ENCODE peak calls at places on chromosome X, in ten cellular contexts. Y is activated naive CD4-positive, alpha-beta T cell; V is HCT116; W is SJSA1; R is stimulated activated CD4-positive, alpha-beta T cell treated with anti-CD3 and anti-CD28 coated beads, Interleukin-1b, Interleukin-23, amount 100 ng/mL, for 24 hours; D is iPS-NIHi11; H is endothelial cell of umbilical vein; C is activated T-helper 1 cell treated with anti-CD3 and anti-CD28 coated beads, Interleukin-2, amount 50 U/mL, for 16 hours; L is NCI-H2081; M is NCI-H1092 treated with DMSO at 0.1 percent for 48 hours. Q is an unnamed sample.

GRCh38 chrX:149962859-149963757 is 24.8 kb upstream of the EOLA2 start:
- DNase-seq in M (peak), C (no peak), D (peak), W (peak), Y (no peak), R (no peak), V (peak), H (peak), L (no peak), Q (no peak)

GRCh38 chrX:27981349-27981748 is at the start of gene DCAF8L1:
- DNase-seq in L (no peak), M (no peak), Y (no peak), V (no peak), W (no peak), D (no peak), R (no peak), H (no peak), C (no peak), Q (no peak)

GRCh38 chrX:109352121-109352556 is 129.7 kb downstream of the GUCY2F start:
- DNase-seq in L (no peak), Y (no peak), H (no peak), M (no peak), V (no peak), D (no peak), W (no peak), R (no peak), C (no peak), Q (no peak)

GRCh38 chrX:21056636-21057035 is 317.6 kb upstream of the CNKSR2 start:
- DNase-seq in H (no peak), D (no peak), W (no peak), Y (no peak), R (no peak), L (no peak), M (no peak), C (no peak), V (no peak), Q (no peak)

GRCh38 chrX:106905064-106905708 is 2.0 kb upstream of the RIPPLY1 start:
- DNase-seq in W (no peak), H (no peak), Y (no peak), M (no peak), L (no peak), R (no peak), C (no peak), V (no peak), D (no peak), Q (no peak)

GRCh38 chrX:19017271-19017670 is 33.4 kb upstream of the PHKA2 start:
- DNase-seq in Y (no peak), H (no peak), V (no peak), R (no peak), L (peak), M (peak), C (no peak), W (peak), D (peak), Q (no peak)

GRCh38 chrX:28582494-28582893 is 4.8 kb upstream of the IL1RAPL1 start:
- DNase-seq in H (no peak), L (peak), Y (no peak), C (no peak), R (no peak), M (no peak), D (no peak), W (no peak), V (no peak), Q (no peak)

GRCh38 chrX:49199906-49200771 is at the start of gene SYP:
- DNase-seq in L (peak), D (peak), H (peak), Y (peak), W (peak), R (peak), C (peak), V (peak), M (peak), Q (peak)

GRCh38 chrX:131812847-131813825 is 210.0 kb upstream of the STK26 start:
- DNase-seq in R (no peak), L (peak), M (no peak), H (peak), C (peak), W (no peak), V (no peak), D (no peak), Y (peak), Q (peak)

GRCh38 chrX:34918856-34919255 is 23.7 kb upstream of the FAM47B start:
- DNase-seq in Y (no peak), L (peak), H (peak), V (no peak), C (no peak), R (no peak), D (peak), M (peak), W (peak), Q (no peak)

GRCh38 chrX:108261541-108262218 is 170.1 kb downstream of the ATG4A start:
- DNase-seq in Y (no peak), W (no peak), H (peak), M (no peak), D (no peak), R (no peak), V (no peak), L (no peak), C (no peak), Q (no peak)

GRCh38 chrX:115972717-115973116 is 197.8 kb upstream of the AGTR2 start:
- DNase-seq in D (no peak), M (no peak), L (no peak), H (no peak), R (no peak), W (no peak), V (no peak), Y (no peak), C (no peak), Q (no peak)

GRCh38 chrX:141936080-141936479 is 32.4 kb downstream of the MAGEC1 start:
- DNase-seq in Y (no peak), L (no peak), H (no peak), W (no peak), R (no peak), D (no peak), M (no peak), V (no peak), C (no peak), Q (no peak)

GRCh38 chrX:462853-463252 is 76.1 kb upstream of the PPP2R3B start:
- DNase-seq in D (no peak), V (no peak), W (no peak), R (no peak), Y (no peak), M (no peak), C (no peak), H (no peak), L (no peak), Q (no peak)

GRCh38 chrX:154505726-154506125 is 10.3 kb downstream of the FAM3A start:
- DNase-seq in H (peak), M (no peak), V (no peak), R (no peak), C (no peak), Y (no peak), D (no peak), W (no peak), L (no peak), Q (no peak)

GRCh38 chrX:7083468-7084396 is 63.8 kb upstream of the STS start:
- DNase-seq in C (peak), Y (no peak), V (peak), R (peak), M (no peak), W (peak), L (no peak), H (peak), D (no peak), Q (peak)

GRCh38 chrX:18377802-18378201 is 23.3 kb upstream of the SCML2 start:
- DNase-seq in V (peak), C (no peak), D (peak), Y (no peak), W (no peak), H (peak), L (peak), M (peak), R (no peak), Q (no peak)

GRCh38 chrX:129932137-129932791 is 26.3 kb downstream of the UTP14A start:
- DNase-seq in W (no peak), Y (peak), H (peak), C (peak), L (peak), V (peak), M (peak), R (peak), D (peak), Q (peak)

GRCh38 chrX:66399273-66399672 is 235.2 kb downstream of the HEPH start:
- DNase-seq in H (no peak), C (no peak), M (no peak), L (no peak), D (no peak), W (no peak), Y (no peak), R (no peak), V (no peak), Q (no peak)

GRCh38 chrX:131958724-131959123 is 64.4 kb upstream of the STK26 start:
- DNase-seq in M (no peak), L (no peak), W (no peak), R (no peak), D (no peak), C (no peak), Y (no peak), H (no peak), V (no peak), Q (no peak)

GRCh38 chrX:111869639-111870034 is 6.3 kb upstream of the TRPC5OS start:
- DNase-seq in L (peak), C (no peak), W (peak), M (peak), R (no peak), D (peak), H (peak), Y (no peak), V (peak), Q (no peak)

GRCh38 chrX:13164611-13165010 is 120.2 kb upstream of the FAM9C start:
- DNase-seq in L (no peak), R (no peak), C (no peak), H (no peak), Y (no peak), D (peak), W (no peak), M (no peak), V (no peak), Q (no peak)

GRCh38 chrX:16278927-16279326 is 111.6 kb downstream of the MAGEB17 start:
- DNase-seq in W (no peak), Y (no peak), C (no peak), R (no peak), H (no peak), V (no peak), L (no peak), M (peak), D (no peak), Q (no peak)